ENCODE peak calls at places on chromosomes 7 and 10, in four cellular contexts. F is HCT116; K is GM04504; X is activated T-helper 1 cell treated with anti-CD3 and anti-CD28 coated beads, Interleukin-12 subunit alpha, Interleukin-12 subunit beta, Interleukin-2, Interleukin-4 antibody, amounts not matched to agents 30 ng/mL and 10 ng/mL and 1 ng/mL, durations not matched to agents 14 hours and 24 hours and 36 hours. T is an unnamed sample.

GRCh38 chr7:129801882-129802281 is 150.9 kb downstream of the UBE2H start:
- DNase-seq in F (no peak), K (no peak), X (no peak), T (no peak)

GRCh38 chr10:118698421-118698820 is 56.3 kb downstream of the CACUL1 start:
- DNase-seq in F (peak), K (no peak), X (peak), T (no peak)

GRCh38 chr10:121580276-121581116 is 17.7 kb downstream of the FGFR2 start:
- DNase-seq in F (no peak), K (no peak), X (no peak), T (no peak)

GRCh38 chr7:24123061-24123460 is 160.9 kb upstream of the NPY start:
- DNase-seq in F (no peak), K (peak), X (no peak), T (no peak)

GRCh38 chr7:101950450-101951119 is 133.2 kb downstream of the CUX1 start:
- DNase-seq in F (peak), K (peak), X (no peak), T (no peak)

GRCh38 chr10:120414946-120415345 is 42.1 kb upstream of the PLPP4 start:
- DNase-seq in F (no peak), K (no peak), X (no peak), T (no peak)

GRCh38 chr7:45160374-45160773 is 2.8 kb downstream of the RAMP3 start:
- DNase-seq in F (no peak), K (no peak), X (no peak), T (no peak)

GRCh38 chr7:24255139-24255538 is 28.9 kb upstream of the NPY start:
- DNase-seq in F (no peak), K (no peak), X (no peak), T (peak)

GRCh38 chr10:88065384-88066049 is 202.1 kb downstream of the PTEN start:
- DNase-seq in F (no peak), K (no peak), X (no peak), T (no peak)

GRCh38 chr7:6359021-6359420 is 86.6 kb upstream of the CYTH3 start:
- DNase-seq in F (no peak), K (no peak), X (no peak), T (no peak)

GRCh38 chr7:57868771-57869483 is 418.9 kb downstream of the ZNF716 start:
- DNase-seq in F (no peak), K (no peak), X (no peak), T (no peak)